ENCODE peak calls at places on chromosomes 7 and 10, in seven cellular contexts. H is activated CD8-positive, alpha-beta T cell treated with anti-CD3 and anti-CD28 coated beads for 36 hours; R is mammary epithelial cell; P is choroid plexus epithelial cell; W is A549; Q is dorsolateral prefrontal cortex; T is AG10803. V is an unnamed sample.

GRCh38 chr10:49170632-49171325 is 17.4 kb downstream of the TMEM273 start:
- DNase-seq in H (no peak), R (no peak), P (no peak), W (no peak), Q (no peak), T (no peak), V (no peak)

GRCh38 chr7:158263964-158264748 is 323.5 kb downstream of the PTPRN2 start:
- DNase-seq in H (no peak), R (no peak), P (no peak), W (no peak), Q (no peak), T (no peak), V (no peak)

GRCh38 chr7:38169862-38170261 is 8.2 kb upstream of the STARD3NL start:
- DNase-seq in H (no peak), R (peak), P (peak), W (peak), Q (no peak), T (peak), V (no peak)

GRCh38 chr7:26857170-26857533 is 7.2 kb downstream of the SKAP2 start:
- DNase-seq in H (no peak), R (no peak), P (no peak), W (no peak), Q (no peak), T (no peak), V (no peak)

GRCh38 chr7:129769866-129770808 is 158.6 kb downstream of the NRF1 start:
- DNase-seq in H (no peak), R (no peak), P (no peak), W (no peak), Q (no peak), T (no peak), V (no peak)

GRCh38 chr10:70432101-70432500 is 9.4 kb downstream of the NODAL start:
- DNase-seq in H (no peak), R (peak), P (no peak), W (no peak), Q (no peak), T (no peak), V (no peak)

GRCh38 chr7:134293029-134293740 is 23.5 kb downstream of the SLC35B4 start:
- DNase-seq in H (no peak), R (no peak), P (no peak), W (no peak), Q (no peak), T (no peak), V (peak)

GRCh38 chr10:77004917-77005564 is 632.6 kb downstream of the KCNMA1 start:
- DNase-seq in H (no peak), R (peak), P (peak), W (peak), Q (peak), T (peak), V (peak)

GRCh38 chr7:12771378-12771877 is 84.0 kb downstream of the ARL4A start:
- DNase-seq in H (no peak), R (peak), P (peak), W (no peak), Q (no peak), T (peak), V (no peak)

GRCh38 chr7:129855234-129855673 is 97.5 kb downstream of the UBE2H start:
- DNase-seq in H (no peak), R (no peak), P (peak), W (no peak), Q (no peak), T (peak), V (no peak)

GRCh38 chr10:108561649-108562048 is 1361.7 kb downstream of the XPNPEP1 start:
- DNase-seq in H (no peak), R (no peak), P (peak), W (no peak), Q (no peak), T (peak), V (no peak)

GRCh38 chr7:29288534-29289091 is 94.0 kb downstream of the CHN2 start:
- DNase-seq in H (no peak), R (no peak), P (no peak), W (no peak), Q (peak), T (no peak), V (no peak)

GRCh38 chr7:55509322-55509721 is 63.0 kb downstream of the VOPP1 start:
- DNase-seq in H (no peak), R (no peak), P (peak), W (no peak), Q (no peak), T (peak), V (no peak)

GRCh38 chr7:78679477-78679876 is 774.0 kb downstream of the MAGI2 start:
- DNase-seq in H (no peak), R (no peak), P (no peak), W (no peak), Q (no peak), T (no peak), V (no peak)

GRCh38 chr7:18494821-18495408 is 634 bp upstream of the HDAC9 start:
- DNase-seq in H (peak), R (peak), P (peak), W (no peak), Q (peak), T (peak), V (no peak)

GRCh38 chr10:32377458-32378370 is 30.8 kb upstream of the EPC1 start:
- DNase-seq in H (peak), R (peak), P (peak), W (peak), Q (no peak), T (peak), V (no peak)

GRCh38 chr10:110802090-110802489 is 69.6 kb upstream of the PDCD4 start:
- DNase-seq in H (no peak), R (peak), P (peak), W (no peak), Q (no peak), T (peak), V (no peak)

GRCh38 chr10:89086801-89087513 is 96.4 kb downstream of the FAS start:
- DNase-seq in H (peak), R (no peak), P (peak), W (peak), Q (no peak), T (peak), V (no peak)

GRCh38 chr7:145862212-145862611 is 254.4 kb upstream of the CNTNAP2 start:
- DNase-seq in H (no peak), R (no peak), P (no peak), W (no peak), Q (no peak), T (no peak), V (no peak)

GRCh38 chr7:87310790-87311419 is 34.6 kb upstream of the CROT start:
- DNase-seq in H (no peak), R (no peak), P (no peak), W (no peak), Q (no peak), T (peak), V (no peak)

GRCh38 chr7:107838816-107839584 is 36.0 kb upstream of the SLC26A3 start:
- DNase-seq in H (no peak), R (no peak), P (no peak), W (no peak), Q (no peak), T (no peak), V (no peak)

GRCh38 chr7:118104812-118105441 is 79.0 kb upstream of the LSM8 start:
- DNase-seq in H (no peak), R (peak), P (peak), W (peak), Q (no peak), T (peak), V (no peak)

GRCh38 chr10:48935141-48935540 is 4.5 kb downstream of the LRRC18 start:
- DNase-seq in H (no peak), R (no peak), P (peak), W (no peak), Q (no peak), T (peak), V (no peak)

GRCh38 chr7:17239683-17240521 is 58.5 kb upstream of the AHR start:
- DNase-seq in H (no peak), R (peak), P (peak), W (peak), Q (no peak), T (peak), V (no peak)

GRCh38 chr10:97263971-97264370 is 28.5 kb downstream of the ARHGAP19 start:
- DNase-seq in H (no peak), R (no peak), P (no peak), W (no peak), Q (no peak), T (no peak), V (no peak)

GRCh38 chr7:149093228-149093627 is 2.7 kb upstream of the ZNF786 start:
- DNase-seq in H (no peak), R (no peak), P (no peak), W (no peak), Q (no peak), T (no peak), V (peak)

GRCh38 chr7:45001138-45001694 is 1.2 kb downstream of the CCM2 start:
- DNase-seq in H (peak), R (peak), P (no peak), W (no peak), Q (peak), T (no peak), V (peak)

GRCh38 chr10:132279873-132280645 is 27.7 kb downstream of the STK32C start:
- DNase-seq in H (no peak), R (no peak), P (no peak), W (no peak), Q (no peak), T (no peak), V (no peak)

GRCh38 chr10:105023706-105024105 is 382.6 kb downstream of the SORCS3 start:
- DNase-seq in H (no peak), R (no peak), P (no peak), W (no peak), Q (no peak), T (peak), V (no peak)

GRCh38 chr7:47435889-47436312 is 146.0 kb downstream of the TNS3 start:
- DNase-seq in H (peak), R (peak), P (peak), W (peak), Q (peak), T (peak), V (no peak)

GRCh38 chr7:27689045-27689877 is 26.6 kb upstream of the HIBADH start:
- DNase-seq in H (peak), R (peak), P (peak), W (peak), Q (no peak), T (peak), V (peak)

GRCh38 chr7:54824655-54825054 is 65.6 kb upstream of the SEC61G start:
- DNase-seq in H (no peak), R (no peak), P (no peak), W (no peak), Q (no peak), T (no peak), V (no peak)

GRCh38 chr10:113522460-113522859 is 30.4 kb upstream of the HABP2 start:
- DNase-seq in H (no peak), R (no peak), P (no peak), W (peak), Q (no peak), T (no peak), V (no peak)

GRCh38 chr10:5588603-5589002 is 63.8 kb downstream of the CALML3 start:
- DNase-seq in H (no peak), R (no peak), P (no peak), W (no peak), Q (no peak), T (no peak), V (no peak)

GRCh38 chr10:5590816-5591215 is 66.1 kb downstream of the CALML3 start:
- DNase-seq in H (no peak), R (no peak), P (no peak), W (no peak), Q (no peak), T (no peak), V (no peak)

GRCh38 chr10:5591336-5591824 is 66.6 kb downstream of the CALML3 start:
- DNase-seq in H (no peak), R (no peak), P (no peak), W (no peak), Q (no peak), T (no peak), V (no peak)

GRCh38 chr10:5589071-5589962 is 64.6 kb downstream of the CALML3 start:
- DNase-seq in H (no peak), R (no peak), P (no peak), W (no peak), Q (no peak), T (no peak), V (no peak)

DNA sequence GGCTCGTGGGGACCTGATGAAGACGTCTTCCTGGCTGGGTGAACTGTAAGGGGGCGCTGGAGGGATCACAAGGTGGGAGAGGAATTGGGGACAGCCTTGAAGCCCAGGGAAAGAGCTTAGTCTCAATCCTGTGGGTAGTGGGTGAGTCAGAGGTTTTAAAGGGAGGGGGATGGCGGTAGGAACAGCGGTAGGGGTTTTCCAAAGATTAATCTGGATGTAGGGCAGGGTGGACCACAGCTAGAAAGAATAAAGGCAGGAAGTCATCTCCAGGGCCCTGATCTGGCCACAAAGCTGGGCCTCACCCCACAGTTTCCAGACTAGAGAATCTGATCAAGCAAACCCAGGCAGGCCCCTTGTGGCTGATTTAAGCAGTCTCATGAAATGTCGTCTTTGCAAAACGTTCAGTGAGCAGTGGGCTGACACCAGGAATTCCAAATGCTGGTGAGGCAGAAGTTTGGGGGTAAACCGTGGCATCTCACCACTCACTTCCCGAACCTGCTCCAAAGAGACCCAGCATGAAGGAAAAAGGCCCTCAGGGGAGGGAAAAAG is 65.3 kb downstream of the CALML3 start:
- DNase-seq in H (peak), R (peak), P (peak), W (peak), Q (no peak), T (peak), V (no peak)
- TF ChIP-seq CTCF in H (no peak), R (peak), P (peak), W (peak), Q (no peak), T (peak), V (no peak)

DNA sequence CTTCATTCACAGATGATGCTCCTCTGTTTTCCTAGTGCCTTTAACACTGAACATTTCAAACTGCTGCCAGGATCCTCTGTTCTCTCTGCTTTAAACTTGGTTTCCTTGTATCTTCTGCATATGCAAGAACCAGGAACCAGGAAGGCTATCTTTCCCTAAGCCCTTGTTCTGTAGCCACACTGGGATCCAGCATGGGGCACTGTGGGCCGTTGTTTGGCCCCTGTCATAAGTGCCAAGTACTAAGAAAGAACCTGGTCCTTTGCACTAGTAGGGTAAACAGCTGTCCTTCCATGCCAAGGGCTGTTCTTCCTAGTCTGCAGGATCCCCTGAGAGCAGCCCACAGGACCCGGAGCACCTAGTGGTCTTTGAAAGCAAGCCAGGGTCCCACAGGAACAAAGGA is 49.0 kb upstream of the TRIM8 start:
- DNase-seq in H (no peak), R (no peak), P (no peak), W (no peak), Q (no peak), T (no peak), V (no peak)
- TF ChIP-seq CTCF in H (no peak), R (no peak), P (no peak), W (no peak), Q (peak), T (peak), V (no peak)

DNA sequence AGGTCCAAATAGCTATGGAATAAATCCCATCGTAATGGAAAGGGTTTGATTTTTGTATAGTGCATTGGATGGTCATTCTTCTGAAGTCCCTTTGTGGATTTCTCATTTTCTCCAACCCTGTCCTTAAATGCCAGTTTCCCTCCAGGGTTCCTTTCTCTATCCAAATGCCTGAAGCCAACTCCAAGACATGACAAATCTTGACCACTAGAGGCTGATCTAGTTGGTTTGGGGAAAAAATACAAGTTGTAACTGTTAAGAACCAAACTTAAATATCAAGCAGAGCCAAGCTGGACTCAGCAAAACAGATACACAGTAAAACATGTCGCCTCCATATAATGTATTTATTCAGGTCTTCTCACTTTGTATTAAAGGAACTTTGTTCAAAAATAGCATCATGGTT is 28.7 kb downstream of the FRMD4A start:
- DNase-seq in H (no peak), R (peak), P (peak), W (no peak), Q (no peak), T (peak), V (no peak)
- TF ChIP-seq CTCF in H (peak), R (peak), P (peak), W (no peak), Q (no peak), T (peak), V (peak)

DNA sequence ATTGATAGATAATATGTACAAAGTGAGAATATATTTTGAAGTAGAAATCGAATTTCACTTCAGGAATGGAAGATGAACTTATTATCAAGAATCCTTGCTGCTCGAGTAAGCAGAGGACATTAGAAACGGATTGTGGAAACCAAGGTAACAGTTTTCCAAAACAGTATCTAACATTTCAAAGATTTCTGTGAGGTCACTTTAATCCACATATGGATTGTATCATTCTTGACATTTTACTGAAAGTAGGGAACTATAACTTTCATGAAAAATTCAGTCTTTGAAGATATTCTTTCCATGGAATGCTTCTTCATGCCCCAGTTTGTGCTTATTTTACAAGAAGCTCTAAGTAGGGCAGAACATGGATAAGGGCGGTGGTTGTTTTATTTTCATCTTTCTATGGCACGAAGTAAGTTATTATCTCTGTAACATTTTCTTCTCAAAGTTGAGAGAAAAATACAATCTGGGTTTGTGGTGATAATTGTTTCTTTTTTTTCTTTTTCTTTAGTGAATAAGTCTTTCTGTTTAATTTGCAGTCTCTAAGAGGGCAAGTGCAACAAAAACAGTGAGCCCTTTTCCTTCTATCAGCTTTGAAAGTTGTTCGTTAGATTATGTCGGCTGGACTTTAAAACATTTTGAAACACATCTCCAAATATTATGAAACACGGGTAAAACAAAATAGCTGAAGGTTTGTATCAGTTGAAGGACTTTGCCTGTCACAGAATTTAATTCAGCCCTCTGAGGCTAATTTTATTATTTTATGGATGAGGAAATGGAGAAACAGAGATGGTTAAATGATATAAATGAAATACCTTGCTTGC is 85.5 kb downstream of the AGMO start:
- DNase-seq in H (no peak), R (no peak), P (no peak), W (no peak), Q (no peak), T (peak), V (no peak)
- TF ChIP-seq CTCF in H (no peak), R (no peak), P (no peak), W (no peak), Q (no peak), T (no peak), V (no peak)

DNA sequence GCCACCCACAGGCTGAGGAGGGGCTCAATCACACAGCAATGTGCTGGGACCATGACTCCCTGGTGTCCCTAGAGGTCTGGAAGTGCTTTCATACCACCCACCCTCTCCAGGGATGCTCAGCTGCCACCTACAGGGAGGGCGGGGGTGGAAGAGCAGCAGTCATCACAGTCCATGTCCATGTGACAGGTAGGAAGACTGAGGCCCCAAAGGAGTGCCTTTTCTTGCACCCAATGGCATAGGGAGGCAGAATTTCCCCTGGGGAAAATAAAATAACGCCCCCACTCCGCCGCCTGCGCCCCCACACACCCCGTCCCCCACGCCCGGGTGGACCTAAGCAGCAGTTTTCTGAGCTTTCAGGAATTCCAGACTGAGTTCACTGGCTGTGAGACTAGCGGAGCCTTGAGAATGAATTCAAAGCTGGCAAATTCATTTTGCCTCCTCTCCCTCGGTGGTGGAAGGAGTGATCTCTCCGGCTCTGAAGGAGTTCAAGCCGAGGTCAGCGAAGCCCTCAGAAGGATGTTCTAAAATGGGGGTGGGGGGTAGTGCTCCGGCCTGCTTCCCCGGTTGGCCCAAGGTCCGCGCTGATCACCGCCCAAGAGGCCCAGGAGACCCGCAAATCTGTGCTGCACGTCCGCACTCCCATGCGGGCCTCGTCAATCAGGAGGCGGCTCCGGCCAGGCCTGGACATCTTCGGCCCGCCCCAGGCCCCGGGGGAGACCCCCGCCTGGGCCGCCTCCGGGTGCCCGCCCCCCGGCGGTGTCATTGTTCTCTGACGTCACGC is 2.1 kb upstream of the ZMIZ1 start:
- DNase-seq in H (peak), R (peak), P (peak), W (peak), Q (no peak), T (peak), V (peak)
- TF ChIP-seq CTCF in H (peak), R (no peak), P (peak), W (peak), Q (peak), T (peak), V (no peak)

GRCh38 chr7:156889746-156890145 is 3.2 kb downstream of the LMBR1 start:
- DNase-seq in H (no peak), R (no peak), P (no peak), W (no peak), Q (no peak), T (no peak), V (no peak)
- TF ChIP-seq CTCF in H (no peak), R (no peak), P (no peak), W (no peak), Q (no peak), T (no peak), V (no peak)

V was measured in GM10248.